ENCODE peak calls at places on chromosome 6, in ten cellular contexts. H is CD8-positive, alpha-beta T cell; K is non-pigmented ciliary epithelial cell; C is body of pancreas; O is D341Med; U is activated T-cell treated with anti-CD3 and anti-CD28 coated beads, Interleukin-2, amount 50 U/mL, for 4 hours; T is NCI-H524; F is heart left ventricle; L is cardiac muscle cell; P is GDM1. D is an unnamed sample.

GRCh38 chr6:44043036-44043478 is 84.2 kb downstream of the MRPL14 start:
- DNase-seq in H (no peak), K (no peak), C (no peak), O (no peak), U (no peak), T (no peak), F (no peak), L (no peak), P (peak; percentile 4), D (no peak)

GRCh38 chr6:93017213-93017612 is 402.1 kb downstream of the EPHA7 start:
- DNase-seq in H (no peak), K (no peak), C (no peak), O (peak; percentile 22), U (no peak), T (peak; percentile 22), F (no peak), L (no peak), P (no peak), D (no peak)

GRCh38 chr6:91464201-91464600 is 877.3 kb upstream of the MAP3K7 start:
- DNase-seq in H (no peak), K (no peak), C (no peak), O (no peak), U (no peak), T (no peak), F (no peak), L (no peak), P (no peak), D (no peak)

GRCh38 chr6:139586273-139586672 is 211.8 kb upstream of the CITED2 start:
- DNase-seq in H (no peak), K (no peak), C (no peak), O (peak; percentile 12), U (no peak), T (no peak), F (no peak), L (no peak), P (no peak), D (no peak)

GRCh38 chr6:144144996-144145395 is 5.3 kb upstream of the STX11 start:
- DNase-seq in H (no peak), K (no peak), C (no peak), O (no peak), U (no peak), T (no peak), F (no peak), L (no peak), P (no peak), D (no peak)

GRCh38 chr6:9225441-9225871 is 790.1 kb upstream of the SLC35B3 start:
- DNase-seq in H (no peak), K (no peak), C (no peak), O (no peak), U (no peak), T (no peak), F (no peak), L (no peak), P (no peak), D (no peak)

GRCh38 chr6:48825501-48826317 is 637.3 kb downstream of the MMUT start:
- DNase-seq in H (no peak), K (no peak), C (no peak), O (no peak), U (no peak), T (no peak), F (no peak), L (no peak), P (no peak), D (no peak)

GRCh38 chr6:139698526-139699182 is 324.2 kb upstream of the CITED2 start:
- DNase-seq in H (no peak), K (no peak), C (peak; percentile 26), O (no peak), U (no peak), T (no peak), F (no peak), L (no peak), P (no peak), D (no peak)

GRCh38 chr6:131015192-131015591 is 47.9 kb downstream of the EPB41L2 start:
- DNase-seq in H (no peak), K (no peak), C (no peak), O (no peak), U (no peak), T (no peak), F (no peak), L (no peak), P (no peak), D (no peak)

GRCh38 chr6:117597755-117598154 is 4.6 kb downstream of the GOPC start:
- DNase-seq in H (no peak), K (no peak), C (no peak), O (no peak), U (no peak), T (no peak), F (no peak), L (no peak), P (no peak), D (no peak)

GRCh38 chr6:7086488-7086887 is 21.3 kb upstream of the RREB1 start:
- DNase-seq in H (no peak), K (no peak), C (no peak), O (no peak), U (peak; percentile 36), T (peak; percentile 25), F (peak; percentile 30), L (no peak), P (no peak), D (no peak)